ENCODE peak calls at places on chromosomes 12 and 14, in eight cellular contexts. Z is thyroid gland, T is DND-41, C is heart right ventricle, V is upper lobe of right lung, Y is lung, M is dorsolateral prefrontal cortex, Q is tibial artery. I is an unnamed sample.

GRCh38 chr14:106802413-106803364 is 1276.3 kb downstream of the TMEM121 start:
- DNase-seq in Z (no peak), T (no peak), C (no peak), V (no peak), Y (no peak), M (no peak), Q (no peak), I (no peak)

GRCh38 chr14:30298266-30298795 is 260.6 kb upstream of the G2E3 start:
- DNase-seq in Z (peak), T (no peak), C (no peak), V (no peak), Y (no peak), M (no peak), Q (no peak), I (no peak)

GRCh38 chr14:91745329-91745728 is 13.4 kb upstream of the CATSPERB start:
- DNase-seq in Z (no peak), T (no peak), C (no peak), V (no peak), Y (no peak), M (no peak), Q (no peak), I (no peak)

GRCh38 chr12:130476451-130476850 is 138.8 kb downstream of the PIWIL1 start:
- DNase-seq in Z (no peak), T (no peak), C (no peak), V (no peak), Y (no peak), M (no peak), Q (no peak), I (no peak)

GRCh38 chr12:123043536-123044001 is 63.1 kb downstream of the ARL6IP4 start:
- DNase-seq in Z (peak), T (peak), C (peak), V (peak), Y (peak), M (peak), Q (peak), I (peak)

GRCh38 chr12:53424626-53425514 is 1.2 kb downstream of the AMHR2 start:
- DNase-seq in Z (no peak), T (no peak), C (no peak), V (no peak), Y (no peak), M (no peak), Q (no peak), I (no peak)

GRCh38 chr12:52398176-52398575 is 8.0 kb downstream of the KRT82 start:
- DNase-seq in Z (no peak), T (no peak), C (no peak), V (no peak), Y (no peak), M (no peak), Q (no peak), I (no peak)

GRCh38 chr12:57764662-57765002 is 2.2 kb downstream of the CYP27B1 start:
- DNase-seq in Z (peak), T (no peak), C (no peak), V (peak), Y (no peak), M (no peak), Q (no peak), I (no peak)

GRCh38 chr12:38154096-38155019 is 162.2 kb upstream of the ALG10B start:
- DNase-seq in Z (no peak), T (no peak), C (no peak), V (peak), Y (no peak), M (no peak), Q (no peak), I (no peak)

GRCh38 chr12:51910168-51910567 is 2.9 kb downstream of the ACVRL1 start:
- DNase-seq in Z (no peak), T (no peak), C (no peak), V (peak), Y (no peak), M (no peak), Q (no peak), I (no peak)

GRCh38 chr12:119090865-119091264 is 87.9 kb upstream of the HSPB8 start:
- DNase-seq in Z (no peak), T (no peak), C (no peak), V (no peak), Y (no peak), M (no peak), Q (no peak), I (no peak)

GRCh38 chr14:34363733-34364134 is 98.3 kb downstream of the SPTSSA start:
- DNase-seq in Z (no peak), T (no peak), C (peak), V (peak), Y (no peak), M (no peak), Q (no peak), I (no peak)

GRCh38 chr14:70706177-70706576 is 64.5 kb downstream of the TTC9 start:
- DNase-seq in Z (no peak), T (no peak), C (no peak), V (no peak), Y (no peak), M (no peak), Q (no peak), I (no peak)

GRCh38 chr14:93012516-93013367 is 89.8 kb downstream of the CHGA start:
- DNase-seq in Z (no peak), T (no peak), C (no peak), V (no peak), Y (no peak), M (no peak), Q (peak), I (no peak)

GRCh38 chr12:71708658-71709057 is 22.8 kb downstream of the TMEM19 start:
- DNase-seq in Z (no peak), T (no peak), C (no peak), V (no peak), Y (no peak), M (no peak), Q (no peak), I (no peak)

GRCh38 chr12:810635-811415 is 58.4 kb downstream of the WNK1 start:
- DNase-seq in Z (no peak), T (no peak), C (no peak), V (no peak), Y (no peak), M (no peak), Q (no peak), I (no peak)

GRCh38 chr12:39272934-39273770 is 169.8 kb downstream of the KIF21A start:
- DNase-seq in Z (peak), T (peak), C (peak), V (no peak), Y (no peak), M (peak), Q (no peak), I (peak)

GRCh38 chr14:93317836-93318807 is 14.7 kb downstream of the BTBD7 start:
- DNase-seq in Z (peak), T (no peak), C (no peak), V (no peak), Y (no peak), M (no peak), Q (no peak), I (no peak)

GRCh38 chr12:24226745-24227350 is 277.4 kb upstream of the SOX5 start:
- DNase-seq in Z (no peak), T (no peak), C (no peak), V (no peak), Y (peak), M (no peak), Q (peak), I (no peak)

GRCh38 chr14:32324601-32325000 is 4.5 kb upstream of the AKAP6 start:
- DNase-seq in Z (no peak), T (no peak), C (no peak), V (no peak), Y (no peak), M (no peak), Q (no peak), I (no peak)

GRCh38 chr14:75961662-75962061 is 20.1 kb downstream of the TGFB3 start:
- DNase-seq in Z (no peak), T (no peak), C (no peak), V (no peak), Y (no peak), M (no peak), Q (no peak), I (no peak)

GRCh38 chr12:50929831-50930230 is 22.5 kb upstream of the HIGD1C start:
- DNase-seq in Z (no peak), T (no peak), C (no peak), V (no peak), Y (no peak), M (peak), Q (no peak), I (no peak)

GRCh38 chr14:32576088-32576795 is 247.1 kb downstream of the AKAP6 start:
- DNase-seq in Z (peak), T (peak), C (peak), V (no peak), Y (peak), M (peak), Q (peak), I (peak)

GRCh38 chr12:34119366-34119765 is 97.1 kb downstream of the ALG10 start:
- DNase-seq in Z (no peak), T (no peak), C (no peak), V (no peak), Y (no peak), M (no peak), Q (no peak), I (no peak)

GRCh38 chr12:123398918-123399617 is 15.1 kb downstream of the KMT5A start:
- DNase-seq in Z (no peak), T (no peak), C (no peak), V (no peak), Y (no peak), M (peak), Q (no peak), I (no peak)

GRCh38 chr14:105151838-105152793 is 16.5 kb downstream of the JAG2 start:
- DNase-seq in Z (no peak), T (no peak), C (no peak), V (no peak), Y (no peak), M (no peak), Q (no peak), I (no peak)

GRCh38 chr12:28237423-28237822 is 47.2 kb downstream of the CCDC91 start:
- DNase-seq in Z (no peak), T (no peak), C (no peak), V (no peak), Y (no peak), M (no peak), Q (no peak), I (no peak)

DNA sequence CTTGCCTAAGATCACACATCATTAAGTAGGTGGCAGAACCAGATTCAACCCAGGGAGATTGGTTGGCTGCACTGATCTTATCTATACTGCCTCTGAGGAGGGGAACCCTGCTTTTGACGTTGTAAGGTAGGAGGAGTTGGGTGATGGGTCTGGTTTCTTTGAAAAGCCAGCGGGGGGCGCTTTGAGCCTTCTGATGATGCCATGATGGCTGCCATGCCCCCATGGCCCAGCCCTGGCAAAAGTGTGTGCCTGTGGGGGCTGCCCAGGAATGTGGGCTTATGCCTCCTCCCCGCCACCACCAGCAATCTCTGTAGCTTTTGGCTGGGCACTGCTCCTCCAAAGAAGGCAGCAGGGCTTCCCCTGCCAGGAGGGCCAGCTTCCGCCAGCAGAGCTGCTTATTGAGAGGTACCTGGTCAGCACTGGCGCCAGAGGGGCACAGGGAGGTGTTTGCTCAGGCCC is 224.3 kb downstream of the SLC41A2 start:
- DNase-seq in Z (peak), T (peak), C (no peak), V (peak), Y (no peak), M (no peak), Q (no peak), I (no peak)
- H3K27ac ChIP-seq in Z (no peak), T (peak), C (no peak), V (no peak), Y (no peak), M (no peak), Q (no peak), I (no peak)

DNA sequence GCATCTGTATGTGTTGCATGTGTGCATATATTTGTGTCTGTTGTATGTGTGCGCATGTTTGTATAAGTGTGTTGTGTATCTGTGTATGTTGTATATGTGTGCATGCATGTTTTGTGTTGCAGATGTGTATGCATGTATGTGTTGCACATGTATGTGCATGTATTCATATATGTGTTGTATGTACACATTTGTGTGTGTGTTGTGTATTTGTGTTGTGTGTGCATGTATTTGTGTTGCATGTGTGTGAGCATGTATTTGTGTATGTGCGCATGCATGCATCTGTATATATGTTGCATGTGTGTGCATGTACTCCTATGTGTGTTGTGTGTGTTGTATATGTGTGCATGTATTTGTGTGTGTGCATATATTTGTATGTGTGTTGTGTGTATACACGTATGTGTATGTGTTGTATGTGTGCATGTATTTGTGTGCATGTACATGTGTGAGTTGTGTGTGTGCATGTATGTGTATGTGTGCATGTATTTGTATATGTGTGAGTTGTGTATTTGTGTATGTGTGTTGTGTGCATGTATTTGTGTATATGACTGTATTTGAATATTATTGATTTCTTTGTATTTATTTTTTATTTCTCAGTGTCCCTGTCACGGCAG is 16.8 kb downstream of the SLC8B1 start:
- DNase-seq in Z (no peak), T (no peak), C (no peak), V (no peak), Y (no peak), M (no peak), Q (no peak), I (no peak)
- H3K4me3 ChIP-seq in Z (no peak), T (no peak), C (no peak), V (no peak), Y (no peak), M (no peak), Q (no peak), I (no peak)

GRCh38 chr14:95494456-95494855 is 22.0 kb downstream of the SYNE3 start:
- DNase-seq in Z (no peak), T (no peak), C (no peak), V (no peak), Y (no peak), M (no peak), Q (peak), I (no peak)
- H3K27ac ChIP-seq in Z (no peak), T (no peak), C (no peak), V (no peak), Y (no peak), M (peak), Q (no peak), I (no peak)

GRCh38 chr14:88323520-88324199 is 591 bp upstream of the KCNK10 start:
- DNase-seq in Z (peak), T (no peak), C (no peak), V (no peak), Y (no peak), M (peak), Q (no peak), I (no peak)
- H3K4me3 ChIP-seq in Z (no peak), T (no peak), C (peak), V (no peak), Y (no peak), M (peak), Q (peak), I (no peak)

DNA sequence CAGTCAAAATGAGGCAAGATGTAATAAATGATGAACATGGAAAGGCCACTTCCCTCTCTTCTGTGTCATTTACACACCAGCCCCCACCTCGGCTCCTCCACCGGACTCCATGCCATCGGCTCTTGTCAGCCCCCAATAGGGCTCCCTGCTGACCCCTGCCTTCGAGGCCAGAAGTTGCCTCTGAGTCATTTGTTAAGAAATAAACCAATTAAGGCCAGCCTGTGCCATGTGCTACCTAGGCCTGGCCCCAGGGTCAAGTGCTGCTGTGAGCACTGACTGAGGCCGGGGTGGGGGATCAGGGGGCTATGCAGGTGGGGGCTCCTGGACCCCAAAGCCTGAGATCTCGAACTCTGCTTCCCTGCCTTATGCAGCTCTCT is 53.2 kb downstream of the TESC start:
- DNase-seq in Z (no peak), T (no peak), C (no peak), V (no peak), Y (no peak), M (no peak), Q (no peak), I (no peak)
- H3K27ac ChIP-seq in Z (no peak), T (no peak), C (peak), V (peak), Y (no peak), M (no peak), Q (no peak), I (no peak)

GRCh38 chr12:48786591-48787544 is 2.0 kb downstream of the ADCY6 start:
- DNase-seq in Z (no peak), T (no peak), C (peak), V (no peak), Y (no peak), M (no peak), Q (no peak), I (no peak)
- H3K4me3 ChIP-seq in Z (no peak), T (no peak), C (peak), V (peak), Y (no peak), M (peak), Q (peak), I (no peak)